ENCODE peak calls at places on chromosomes 13 and 19, in seven cellular contexts. L, G, Y, J, Z, W and D are unnamed samples.

GRCh38 chr13:114196629-114197028 is 17.6 kb downstream of the CFAP97D2 start:
- DNase-seq in L (no peak), G (no peak), Y (no peak), J (no peak), Z (no peak), W (no peak), D (no peak)

GRCh38 chr19:3617463-3617862 is 9.1 kb downstream of the CACTIN start:
- DNase-seq in L (no peak), G (no peak), Y (no peak), J (no peak), Z (no peak), W (no peak), D (no peak)

GRCh38 chr13:75217949-75218348 is 264.0 kb downstream of the TBC1D4 start:
- DNase-seq in L (no peak), G (no peak), Y (no peak), J (peak; percentile 36), Z (peak; percentile 79), W (no peak), D (no peak)

GRCh38 chr19:14073925-14074838 is 1.6 kb downstream of the MISP3 start:
- DNase-seq in L (no peak), G (no peak), Y (no peak), J (no peak), Z (no peak), W (peak; percentile 23), D (peak; percentile 42)

GRCh38 chr19:39696418-39696817 is 7.9 kb upstream of the LGALS14 start:
- DNase-seq in L (no peak), G (no peak), Y (no peak), J (no peak), Z (no peak), W (no peak), D (no peak)

GRCh38 chr13:28678809-28679208 is 19.9 kb downstream of the POMP start:
- DNase-seq in L (no peak), G (no peak), Y (no peak), J (no peak), Z (no peak), W (no peak), D (no peak)

GRCh38 chr13:110711778-110712070 is 1.8 kb upstream of the ING1 start:
- DNase-seq in L (no peak), G (no peak), Y (no peak), J (peak; percentile 20), Z (peak; percentile 26), W (no peak), D (no peak)

GRCh38 chr13:35994131-35994966 is 136.8 kb downstream of the DCLK1 start:
- DNase-seq in L (peak; percentile 56), G (peak; percentile 34), Y (no peak), J (peak; percentile 94), Z (peak; percentile 97), W (no peak), D (peak; percentile 68)

GRCh38 chr19:7851623-7852500 is 21.8 kb downstream of the EVI5L start:
- DNase-seq in L (no peak), G (no peak), Y (no peak), J (no peak), Z (no peak), W (no peak), D (no peak)

GRCh38 chr13:68185767-68186166 is 955.6 kb upstream of the PCDH9 start:
- DNase-seq in L (no peak), G (no peak), Y (no peak), J (no peak), Z (no peak), W (no peak), D (no peak)

GRCh38 chr19:16605115-16605514 is 22.9 kb downstream of the MED26 start:
- DNase-seq in L (no peak), G (no peak), Y (no peak), J (no peak), Z (no peak), W (no peak), D (no peak)

GRCh38 chr19:36331353-36332228 is 47.4 kb downstream of the ZFP14 start:
- DNase-seq in L (peak; percentile 78), G (peak; percentile 24), Y (peak; percentile 84), J (peak; percentile 96), Z (peak; percentile 98), W (peak; percentile 74), D (peak; percentile 92)

GRCh38 chr19:6608950-6609349 is 18.0 kb upstream of the CD70 start:
- DNase-seq in L (no peak), G (no peak), Y (no peak), J (no peak), Z (no peak), W (no peak), D (no peak)

GRCh38 chr19:58317481-58318072 is 9.2 kb upstream of the ZSCAN22 start:
- DNase-seq in L (no peak), G (no peak), Y (no peak), J (peak; percentile 11), Z (peak; percentile 47), W (no peak), D (no peak)

GRCh38 chr19:49641688-49642487 is at the start of gene SCAF1:
- DNase-seq in L (peak; percentile 100), G (peak; percentile 93), Y (peak; percentile 99), J (peak; percentile 99), Z (peak; percentile 99), W (peak; percentile 97), D (peak; percentile 99)

GRCh38 chr19:12676928-12677327 is 4.8 kb downstream of the DHPS start:
- DNase-seq in L (no peak), G (no peak), Y (no peak), J (no peak), Z (no peak), W (no peak), D (no peak)

GRCh38 chr13:105914637-105915036 is 620.8 kb downstream of the EFNB2 start:
- DNase-seq in L (no peak), G (no peak), Y (peak; percentile 84), J (peak; percentile 70), Z (peak; percentile 84), W (no peak), D (no peak)

GRCh38 chr19:2785244-2786000 is at the start of gene THOP1:
- DNase-seq in L (peak; percentile 100), G (peak; percentile 97), Y (peak; percentile 96), J (peak; percentile 98), Z (peak; percentile 98), W (peak; percentile 97), D (peak; percentile 97)

GRCh38 chr13:74443623-74444022 is 309.4 kb upstream of the KLF12 start:
- DNase-seq in L (no peak), G (no peak), Y (peak; percentile 60), J (peak; percentile 80), Z (peak; percentile 90), W (no peak), D (no peak)

GRCh38 chr13:33543631-33544030 is 258.1 kb upstream of the STARD13 start:
- DNase-seq in L (no peak), G (no peak), Y (no peak), J (no peak), Z (no peak), W (no peak), D (no peak)

GRCh38 chr19:21023901-21024300 is 3.4 kb downstream of the ZNF430 start:
- DNase-seq in L (no peak), G (no peak), Y (no peak), J (peak; percentile 18), Z (peak; percentile 68), W (no peak), D (no peak)

GRCh38 chr13:65309906-65310305 is 1920.2 kb downstream of the PCDH9 start:
- DNase-seq in L (no peak), G (no peak), Y (no peak), J (no peak), Z (no peak), W (no peak), D (no peak)

GRCh38 chr13:110129539-110130186 is 177.3 kb downstream of the COL4A1 start:
- DNase-seq in L (no peak), G (no peak), Y (no peak), J (no peak), Z (no peak), W (no peak), D (peak; percentile 1)

GRCh38 chr19:32464279-32464678 is 58.7 kb downstream of the DPY19L3 start:
- DNase-seq in L (no peak), G (no peak), Y (no peak), J (no peak), Z (no peak), W (no peak), D (no peak)

GRCh38 chr13:112210401-112210800 is 143.5 kb downstream of the SOX1 start:
- DNase-seq in L (no peak), G (no peak), Y (no peak), J (no peak), Z (no peak), W (no peak), D (no peak)

GRCh38 chr19:14048439-14049153 is 13.3 kb downstream of the PALM3 start:
- DNase-seq in L (peak; percentile 41), G (no peak), Y (no peak), J (peak; percentile 16), Z (peak; percentile 10), W (peak; percentile 53), D (no peak)

GRCh38 chr13:45861352-45861751 is 9.8 kb upstream of the SIAH3 start:
- DNase-seq in L (no peak), G (no peak), Y (no peak), J (no peak), Z (peak; percentile 27), W (no peak), D (no peak)

GRCh38 chr13:40439928-40440327 is 226.5 kb downstream of the FOXO1 start:
- DNase-seq in L (peak; percentile 51), G (no peak), Y (no peak), J (no peak), Z (no peak), W (peak; percentile 43), D (no peak)
- H3K27ac ChIP-seq in L (peak overlapping the region; percentile 68), G (peak overlapping the region; percentile 49), Y (no peak overlapping the region), J (no peak overlapping the region), Z (no peak overlapping the region), W (peak overlapping the region; percentile 70), D (peak overlapping the region; percentile 60)

DNA sequence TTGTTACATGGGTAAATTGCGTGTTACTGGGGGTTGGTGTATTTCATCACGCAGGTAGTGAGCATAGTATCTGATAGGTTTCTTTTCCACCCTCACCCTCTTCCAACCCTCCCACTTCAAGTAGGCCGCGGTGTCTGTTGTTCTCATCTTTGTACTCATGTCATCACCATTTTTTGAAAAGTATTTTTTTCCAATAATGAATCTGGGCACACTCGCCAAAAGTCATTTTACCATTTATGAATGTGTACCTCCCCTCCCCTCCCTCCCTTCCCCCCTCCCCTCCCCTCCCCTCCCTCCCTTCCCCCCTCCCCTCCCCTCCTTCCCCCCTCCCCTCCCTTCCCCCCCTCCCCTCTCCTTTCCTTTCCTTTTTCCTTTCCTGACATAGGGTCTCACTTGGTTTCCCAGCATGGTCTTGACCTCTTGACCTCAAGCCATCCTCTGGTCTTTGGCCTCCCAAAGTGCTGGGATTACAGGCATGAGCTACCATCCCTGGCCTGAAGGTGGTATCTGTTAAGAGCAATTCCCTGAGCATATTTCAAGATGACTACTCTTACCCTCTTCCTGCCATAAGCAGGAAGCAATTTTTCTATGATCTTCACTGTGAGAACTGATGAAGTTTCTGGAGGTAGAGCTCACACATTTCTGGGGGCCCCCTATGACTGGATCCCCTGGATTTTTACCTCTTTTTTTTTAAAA is 15.7 kb downstream of the ZNF627 start:
- DNase-seq in L (no peak), G (no peak), Y (no peak), J (no peak), Z (no peak), W (no peak), D (no peak)
- TF ChIP-seq CTCF in L (no peak), G (no peak), Y (no peak), J (no peak), Z (no peak), W (no peak), D (no peak)

GRCh38 chr13:100454876-100455275 is 133.7 kb downstream of the GGACT start:
- DNase-seq in L (no peak), G (no peak), Y (peak; percentile 10), J (peak; percentile 43), Z (peak; percentile 76), W (no peak), D (no peak)
- H3K27ac ChIP-seq in L (no peak overlapping the region), G (no peak overlapping the region), Y (no peak overlapping the region), J (no peak overlapping the region), Z (no peak overlapping the region), W (no peak overlapping the region), D (no peak overlapping the region)

GRCh38 chr19:998064-998463 is 2.2 kb upstream of the GRIN3B start:
- DNase-seq in L (no peak), G (no peak), Y (no peak), J (no peak), Z (no peak), W (no peak), D (no peak)
- TF ChIP-seq CTCF in L (no peak), G (no peak), Y (no peak), J (no peak), Z (no peak), W (no peak), D (no peak)